ENCODE peak calls at places on chromosomes 6 and 20, in five cellular contexts. One of them, this sample, is unnamed.

GRCh38 chr6:135901776-135902524 is 50.4 kb downstream of the PDE7B start:
- DNase-seq in lower lobe of right lung: no peak
- DNase-seq in pancreas: no peak
- DNase-seq in psoas muscle: peak; percentile 24
- DNase-seq in breast epithelium: no peak
- DNase-seq in this sample: no peak

GRCh38 chr6:118249680-118250079 is 298.4 kb upstream of the PLN start:
- DNase-seq in lower lobe of right lung: no peak
- DNase-seq in psoas muscle: no peak
- DNase-seq in pancreas: no peak
- DNase-seq in breast epithelium: no peak
- DNase-seq in this sample: no peak

GRCh38 chr6:133632206-133632605 is 256.7 kb upstream of the TCF21 start:
- DNase-seq in pancreas: no peak
- DNase-seq in psoas muscle: no peak
- DNase-seq in breast epithelium: no peak
- DNase-seq in lower lobe of right lung: no peak
- DNase-seq in this sample: no peak

GRCh38 chr6:113529191-113529590 is 328.0 kb upstream of the MARCKS start:
- DNase-seq in lower lobe of right lung: no peak
- DNase-seq in pancreas: no peak
- DNase-seq in psoas muscle: no peak
- DNase-seq in breast epithelium: no peak
- DNase-seq in this sample: no peak

GRCh38 chr6:150002710-150003109 is 22.6 kb downstream of the RAET1L start:
- DNase-seq in pancreas: no peak
- DNase-seq in lower lobe of right lung: no peak
- DNase-seq in breast epithelium: no peak
- DNase-seq in psoas muscle: no peak
- DNase-seq in this sample: no peak

GRCh38 chr20:47711046-47711752 is 74.1 kb downstream of the SULF2 start:
- DNase-seq in pancreas: peak; percentile 87
- DNase-seq in breast epithelium: no peak
- DNase-seq in lower lobe of right lung: no peak
- DNase-seq in psoas muscle: no peak
- DNase-seq in this sample: peak; percentile 51

GRCh38 chr6:72554203-72554564 is 67.7 kb upstream of the KCNQ5 start:
- DNase-seq in lower lobe of right lung: no peak
- DNase-seq in breast epithelium: no peak
- DNase-seq in pancreas: no peak
- DNase-seq in psoas muscle: no peak
- DNase-seq in this sample: no peak

GRCh38 chr6:137545073-137545472 is 50.9 kb upstream of the OLIG3 start:
- DNase-seq in breast epithelium: no peak
- DNase-seq in pancreas: no peak
- DNase-seq in lower lobe of right lung: no peak
- DNase-seq in psoas muscle: no peak
- DNase-seq in this sample: no peak

GRCh38 chr6:129759851-129760595 is 50.0 kb upstream of the ARHGAP18 start:
- DNase-seq in pancreas: no peak
- DNase-seq in breast epithelium: no peak
- DNase-seq in psoas muscle: no peak
- DNase-seq in lower lobe of right lung: no peak
- DNase-seq in this sample: no peak

GRCh38 chr20:40331699-40332098 is 357.3 kb downstream of the MAFB start:
- DNase-seq in pancreas: no peak
- DNase-seq in lower lobe of right lung: peak; percentile 46
- DNase-seq in psoas muscle: no peak
- DNase-seq in breast epithelium: no peak
- DNase-seq in this sample: no peak

GRCh38 chr20:58131111-58131510 is 97.3 kb downstream of the ANKRD60 start:
- DNase-seq in lower lobe of right lung: no peak
- DNase-seq in psoas muscle: no peak
- DNase-seq in pancreas: no peak
- DNase-seq in breast epithelium: no peak
- DNase-seq in this sample: no peak

GRCh38 chr6:15358579-15359327 is 112.9 kb downstream of the JARID2 start:
- DNase-seq in breast epithelium: no peak
- DNase-seq in psoas muscle: no peak
- DNase-seq in pancreas: no peak
- DNase-seq in lower lobe of right lung: no peak
- DNase-seq in this sample: no peak

GRCh38 chr6:166957087-166957804 is 896 bp upstream of the RNASET2 start:
- DNase-seq in breast epithelium: no peak
- DNase-seq in pancreas: peak; percentile 82
- DNase-seq in lower lobe of right lung: peak; percentile 82
- DNase-seq in psoas muscle: peak; percentile 54
- DNase-seq in this sample: peak; percentile 75

GRCh38 chr6:30679765-30680535 is 6.5 kb downstream of the PPP1R18 start:
- DNase-seq in psoas muscle: no peak
- DNase-seq in breast epithelium: no peak
- DNase-seq in lower lobe of right lung: no peak
- DNase-seq in pancreas: peak; percentile 22
- DNase-seq in this sample: no peak

GRCh38 chr20:1890469-1891262 is 4.5 kb upstream of the SIRPA start:
- DNase-seq in breast epithelium: peak; percentile 59
- DNase-seq in psoas muscle: no peak
- DNase-seq in lower lobe of right lung: no peak
- DNase-seq in pancreas: no peak
- DNase-seq in this sample: peak; percentile 91

GRCh38 chr6:136927313-136927712 is 5.2 kb downstream of the SLC35D3 start:
- DNase-seq in psoas muscle: no peak
- DNase-seq in breast epithelium: no peak
- DNase-seq in pancreas: no peak
- DNase-seq in lower lobe of right lung: no peak
- DNase-seq in this sample: no peak

GRCh38 chr6:1993049-1993448 is 252.4 kb downstream of the GMDS start:
- DNase-seq in lower lobe of right lung: no peak
- DNase-seq in psoas muscle: no peak
- DNase-seq in pancreas: no peak
- DNase-seq in breast epithelium: no peak
- DNase-seq in this sample: no peak

GRCh38 chr6:56259682-56260081 is 12.3 kb upstream of the COL21A1 start:
- DNase-seq in breast epithelium: no peak
- DNase-seq in pancreas: no peak
- DNase-seq in lower lobe of right lung: no peak
- DNase-seq in psoas muscle: no peak
- DNase-seq in this sample: no peak

GRCh38 chr6:33410711-33411631 is at the start of gene PHF1:
- DNase-seq in pancreas: peak; percentile 91
- DNase-seq in lower lobe of right lung: peak; percentile 78
- DNase-seq in breast epithelium: peak; percentile 76
- DNase-seq in psoas muscle: peak; percentile 82
- DNase-seq in this sample: no peak

GRCh38 chr6:13195826-13196225 is 132.5 kb downstream of the TBC1D7 start:
- DNase-seq in lower lobe of right lung: no peak
- DNase-seq in breast epithelium: no peak
- DNase-seq in psoas muscle: no peak
- DNase-seq in pancreas: no peak
- DNase-seq in this sample: no peak

GRCh38 chr20:35503841-35504460 is 25.5 kb downstream of the C20orf173 start:
- DNase-seq in lower lobe of right lung: no peak
- DNase-seq in breast epithelium: no peak
- DNase-seq in pancreas: peak; percentile 58
- DNase-seq in psoas muscle: peak; percentile 26
- DNase-seq in this sample: no peak

GRCh38 chr6:146543211-146543939 is at the start of gene RAB32:
- DNase-seq in breast epithelium: peak; percentile 89
- DNase-seq in pancreas: peak; percentile 95
- DNase-seq in lower lobe of right lung: peak; percentile 98
- DNase-seq in psoas muscle: peak; percentile 95
- DNase-seq in this sample: peak; percentile 98

GRCh38 chr6:37620519-37620918 is 77.2 kb downstream of the MDGA1 start:
- DNase-seq in pancreas: no peak
- DNase-seq in psoas muscle: no peak
- DNase-seq in breast epithelium: no peak
- DNase-seq in lower lobe of right lung: no peak
- DNase-seq in this sample: peak; percentile 82

GRCh38 chr20:35611482-35611881 is 4.1 kb upstream of the SPAG4 start:
- DNase-seq in psoas muscle: no peak
- DNase-seq in pancreas: no peak
- DNase-seq in breast epithelium: no peak
- DNase-seq in lower lobe of right lung: no peak
- DNase-seq in this sample: no peak

GRCh38 chr20:4569092-4569491 is 152.6 kb upstream of the PRND start:
- DNase-seq in lower lobe of right lung: no peak
- DNase-seq in pancreas: no peak
- DNase-seq in psoas muscle: no peak
- DNase-seq in breast epithelium: no peak
- DNase-seq in this sample: no peak

GRCh38 chr20:64160118-64160517 is 4.1 kb upstream of the MYT1 start:
- DNase-seq in psoas muscle: no peak
- DNase-seq in lower lobe of right lung: no peak
- DNase-seq in pancreas: peak; percentile 28
- DNase-seq in breast epithelium: no peak
- DNase-seq in this sample: no peak

GRCh38 chr6:71107935-71108420 is 151.1 kb upstream of the B3GAT2 start:
- DNase-seq in pancreas: no peak
- DNase-seq in lower lobe of right lung: no peak
- DNase-seq in psoas muscle: no peak
- DNase-seq in breast epithelium: no peak
- DNase-seq in this sample: no peak

GRCh38 chr6:166750125-166750793 is 123.2 kb upstream of the RPS6KA2 start:
- DNase-seq in psoas muscle: no peak
- DNase-seq in breast epithelium: no peak
- DNase-seq in lower lobe of right lung: no peak
- DNase-seq in pancreas: no peak
- DNase-seq in this sample: no peak

DNA sequence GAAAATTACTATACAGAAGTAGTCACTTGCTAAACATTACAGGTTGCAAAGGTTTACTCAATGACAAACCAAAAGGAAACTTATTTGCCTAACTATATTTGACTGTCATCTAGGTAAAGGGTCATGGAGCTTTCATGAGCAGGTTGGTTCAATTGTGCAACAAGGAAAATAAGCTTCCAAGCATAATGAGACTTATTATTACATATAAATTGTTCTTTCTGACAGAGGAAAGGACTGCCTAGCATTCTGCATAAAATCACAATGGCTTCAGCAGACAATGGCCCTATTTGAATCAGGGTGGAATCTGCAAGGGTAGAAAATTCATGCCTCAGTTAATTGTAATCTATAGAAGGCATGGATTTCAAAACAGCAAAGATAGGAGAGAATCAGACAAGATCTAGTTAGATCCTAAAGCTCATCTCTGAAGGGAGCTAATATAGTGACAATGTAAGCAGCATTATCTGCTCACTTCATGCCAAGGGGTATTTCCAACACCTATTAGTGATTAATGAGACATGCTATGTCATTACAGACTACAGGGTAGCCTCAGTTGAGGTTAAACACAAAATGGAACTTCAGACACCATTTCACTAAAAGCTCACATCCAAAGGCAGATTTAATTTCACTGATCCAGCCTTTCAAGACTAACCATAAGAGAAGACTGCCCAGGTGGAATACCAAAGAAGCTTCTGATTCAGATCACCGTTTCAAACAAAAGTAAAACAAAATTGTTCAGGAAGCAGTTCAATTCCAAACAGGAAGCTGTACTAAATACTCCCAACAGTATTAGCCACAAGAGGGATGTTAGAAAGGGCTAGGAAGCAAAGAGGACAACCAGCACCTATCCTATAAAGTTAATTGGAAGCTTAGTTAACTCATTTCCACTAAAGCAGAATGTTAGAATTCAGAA is 8.5 kb downstream of the STAU1 start:
- DNase-seq in lower lobe of right lung: no peak
- DNase-seq in pancreas: no peak
- DNase-seq in breast epithelium: no peak
- DNase-seq in psoas muscle: no peak
- DNase-seq in this sample: no peak
- H3K4me3 ChIP-seq in lower lobe of right lung: no peak overlapping the region
- H3K4me3 ChIP-seq in pancreas: no peak overlapping the region
- H3K4me3 ChIP-seq in breast epithelium: no peak overlapping the region
- H3K4me3 ChIP-seq in psoas muscle: no peak overlapping the region
- H3K4me3 ChIP-seq in this sample: no peak overlapping the region

GRCh38 chr6:120274547-120274946 is 925.0 kb upstream of the MAN1A1 start:
- DNase-seq in breast epithelium: no peak
- DNase-seq in pancreas: no peak
- DNase-seq in lower lobe of right lung: no peak
- DNase-seq in psoas muscle: no peak
- DNase-seq in this sample: no peak
- TF ChIP-seq CTCF in breast epithelium: no peak
- TF ChIP-seq CTCF in pancreas: no peak
- TF ChIP-seq CTCF in lower lobe of right lung: no peak
- TF ChIP-seq CTCF in psoas muscle: no peak
- TF ChIP-seq CTCF in this sample: no peak

GRCh38 chr6:53704700-53705099 is 39.1 kb upstream of the KLHL31 start:
- DNase-seq in lower lobe of right lung: no peak
- DNase-seq in breast epithelium: no peak
- DNase-seq in psoas muscle: no peak
- DNase-seq in pancreas: no peak
- DNase-seq in this sample: no peak
- H3K4me3 ChIP-seq in lower lobe of right lung: no peak overlapping the region
- H3K4me3 ChIP-seq in breast epithelium: no peak overlapping the region
- H3K4me3 ChIP-seq in psoas muscle: no peak overlapping the region
- H3K4me3 ChIP-seq in pancreas: no peak overlapping the region
- H3K4me3 ChIP-seq in this sample: no peak overlapping the region

GRCh38 chr6:170404036-170404435 is 97.5 kb downstream of the FAM120B start:
- DNase-seq in pancreas: no peak
- DNase-seq in psoas muscle: no peak
- DNase-seq in breast epithelium: no peak
- DNase-seq in lower lobe of right lung: no peak
- DNase-seq in this sample: no peak

GRCh38 chr6:170402318-170403040 is 95.9 kb downstream of the FAM120B start:
- DNase-seq in psoas muscle: no peak
- DNase-seq in breast epithelium: no peak
- DNase-seq in pancreas: no peak
- DNase-seq in lower lobe of right lung: no peak
- DNase-seq in this sample: no peak

GRCh38 chr6:170405311-170405975 is 98.9 kb downstream of the FAM120B start:
- DNase-seq in psoas muscle: no peak
- DNase-seq in pancreas: no peak
- DNase-seq in lower lobe of right lung: no peak
- DNase-seq in breast epithelium: no peak
- DNase-seq in this sample: no peak

GRCh38 chr6:170403451-170403850 is 96.9 kb downstream of the FAM120B start:
- DNase-seq in pancreas: no peak
- DNase-seq in breast epithelium: no peak
- DNase-seq in lower lobe of right lung: no peak
- DNase-seq in psoas muscle: no peak
- DNase-seq in this sample: no peak

GRCh38 chr6:170404697-170405096 is 98.1 kb downstream of the FAM120B start:
- DNase-seq in pancreas: no peak
- DNase-seq in breast epithelium: no peak
- DNase-seq in psoas muscle: no peak
- DNase-seq in lower lobe of right lung: no peak
- DNase-seq in this sample: no peak
- TF ChIP-seq CTCF in pancreas: no peak
- TF ChIP-seq CTCF in breast epithelium: no peak
- TF ChIP-seq CTCF in psoas muscle: no peak
- TF ChIP-seq CTCF in lower lobe of right lung: no peak
- TF ChIP-seq CTCF in this sample: no peak

GRCh38 chr6:89562114-89562815 is 76.3 kb downstream of the LYRM2 start:
- DNase-seq in pancreas: no peak
- DNase-seq in psoas muscle: no peak
- DNase-seq in lower lobe of right lung: no peak
- DNase-seq in breast epithelium: no peak
- DNase-seq in this sample: no peak
- H3K4me3 ChIP-seq in pancreas: no peak overlapping the region
- H3K4me3 ChIP-seq in psoas muscle: peak overlapping the region; percentile 60
- H3K4me3 ChIP-seq in lower lobe of right lung: peak overlapping the region; percentile 9
- H3K4me3 ChIP-seq in breast epithelium: peak overlapping the region; percentile 7
- H3K4me3 ChIP-seq in this sample: no peak overlapping the region